ENCODE peak calls at places on chromosomes 4 and X, in nine cellular contexts. Y, X, J, M, C, B, F, L and T are unnamed samples.

GRCh38 chrX:72045141-72045540 is 86.6 kb downstream of the RTL5 start:
- DNase-seq in Y (no peak), X (no peak), J (no peak), M (no peak), C (no peak), B (no peak), F (no peak), L (no peak), T (no peak)

GRCh38 chrX:131288738-131289511 is at the start of gene IGSF1:
- DNase-seq in Y (no peak), X (peak), J (no peak), M (no peak), C (no peak), B (peak), F (no peak), L (no peak), T (peak)

GRCh38 chrX:11509786-11510185 is 155.9 kb downstream of the ARHGAP6 start:
- DNase-seq in Y (no peak), X (no peak), J (no peak), M (no peak), C (no peak), B (no peak), F (no peak), L (no peak), T (no peak)

GRCh38 chr4:13349096-13349495 is 135.0 kb downstream of the RAB28 start:
- DNase-seq in Y (no peak), X (no peak), J (no peak), M (no peak), C (no peak), B (no peak), F (no peak), L (no peak), T (no peak)

GRCh38 chr4:15654556-15655222 is 468 bp downstream of the FBXL5 start:
- DNase-seq in Y (peak), X (peak), J (peak), M (peak), C (peak), B (peak), F (peak), L (peak), T (peak)

GRCh38 chrX:149039057-149039456 is 466.0 kb downstream of the IDS start:
- DNase-seq in Y (no peak), X (no peak), J (no peak), M (no peak), C (no peak), B (no peak), F (no peak), L (no peak), T (no peak)

GRCh38 chr4:88610771-88611170 is 18.5 kb downstream of the HERC3 start:
- DNase-seq in Y (no peak), X (peak), J (no peak), M (no peak), C (peak), B (peak), F (no peak), L (no peak), T (peak)

GRCh38 chr4:134650461-134650860 is 448.9 kb upstream of the PABPC4L start:
- DNase-seq in Y (no peak), X (no peak), J (no peak), M (no peak), C (no peak), B (no peak), F (no peak), L (no peak), T (no peak)

GRCh38 chr4:48112017-48112667 is 21.9 kb downstream of the TXK start:
- DNase-seq in Y (no peak), X (no peak), J (no peak), M (no peak), C (no peak), B (no peak), F (no peak), L (no peak), T (no peak)

GRCh38 chr4:174578366-174578765 is 56.1 kb upstream of the HPGD start:
- DNase-seq in Y (no peak), X (no peak), J (no peak), M (no peak), C (no peak), B (no peak), F (no peak), L (no peak), T (no peak)

GRCh38 chrX:129755779-129756650 is 17.2 kb downstream of the XPNPEP2 start:
- DNase-seq in Y (no peak), X (no peak), J (no peak), M (no peak), C (no peak), B (no peak), F (no peak), L (no peak), T (no peak)

GRCh38 chrX:74353984-74354383 is 50.0 kb downstream of the ZCCHC13 start:
- DNase-seq in Y (no peak), X (no peak), J (no peak), M (no peak), C (no peak), B (no peak), F (no peak), L (no peak), T (no peak)

GRCh38 chrX:115499112-115499805 is 61.7 kb upstream of the PLS3 start:
- DNase-seq in Y (no peak), X (no peak), J (no peak), M (no peak), C (no peak), B (no peak), F (no peak), L (no peak), T (no peak)

GRCh38 chr4:86594559-86595425 is 677 bp downstream of the PTPN13 start:
- DNase-seq in Y (peak), X (peak), J (peak), M (peak), C (peak), B (peak), F (peak), L (no peak), T (peak)

GRCh38 chrX:54641530-54641929 is 111.5 kb downstream of the GNL3L start:
- DNase-seq in Y (no peak), X (no peak), J (no peak), M (no peak), C (no peak), B (no peak), F (no peak), L (no peak), T (no peak)

GRCh38 chrX:49072712-49073095 is 1.1 kb downstream of the PRAF2 start:
- DNase-seq in Y (no peak), X (no peak), J (no peak), M (no peak), C (no peak), B (no peak), F (no peak), L (no peak), T (no peak)

GRCh38 chr4:115126487-115126886 is 13.1 kb upstream of the NDST4 start:
- DNase-seq in Y (no peak), X (no peak), J (no peak), M (no peak), C (no peak), B (no peak), F (no peak), L (no peak), T (no peak)

GRCh38 chrX:107599371-107599970 is 28.8 kb upstream of the PRPS1 start:
- DNase-seq in Y (no peak), X (no peak), J (no peak), M (no peak), C (no peak), B (no peak), F (no peak), L (no peak), T (no peak)

GRCh38 chrX:134971926-134972325 is 18.9 kb upstream of the SMIM10 start:
- DNase-seq in Y (no peak), X (no peak), J (no peak), M (no peak), C (no peak), B (no peak), F (no peak), L (no peak), T (no peak)

GRCh38 chrX:134625315-134625718 is 33.0 kb downstream of the PLAC1 start:
- DNase-seq in Y (no peak), X (no peak), J (peak), M (no peak), C (no peak), B (no peak), F (no peak), L (no peak), T (no peak)

GRCh38 chrX:33416273-33416805 is 205.0 kb upstream of the DMD start:
- DNase-seq in Y (no peak), X (no peak), J (no peak), M (no peak), C (no peak), B (no peak), F (no peak), L (no peak), T (no peak)

GRCh38 chr4:124199755-124200154 is 512.8 kb downstream of the ANKRD50 start:
- DNase-seq in Y (no peak), X (no peak), J (no peak), M (no peak), C (no peak), B (no peak), F (no peak), L (no peak), T (no peak)
- TF ChIP-seq POLR2A in Y (no peak), X (no peak), J (no peak), M (no peak), C (no peak), B (no peak), F (no peak), L (no peak), T (no peak)

GRCh38 chr4:23762551-23762950 is 127.3 kb downstream of the PPARGC1A start:
- DNase-seq in Y (no peak), X (no peak), J (no peak), M (no peak), C (no peak), B (no peak), F (no peak), L (no peak), T (no peak)
- TF ChIP-seq CTCF in Y (no peak), X (no peak), J (no peak), M (no peak), C (no peak), B (no peak), F (no peak), L (no peak), T (no peak)

DNA sequence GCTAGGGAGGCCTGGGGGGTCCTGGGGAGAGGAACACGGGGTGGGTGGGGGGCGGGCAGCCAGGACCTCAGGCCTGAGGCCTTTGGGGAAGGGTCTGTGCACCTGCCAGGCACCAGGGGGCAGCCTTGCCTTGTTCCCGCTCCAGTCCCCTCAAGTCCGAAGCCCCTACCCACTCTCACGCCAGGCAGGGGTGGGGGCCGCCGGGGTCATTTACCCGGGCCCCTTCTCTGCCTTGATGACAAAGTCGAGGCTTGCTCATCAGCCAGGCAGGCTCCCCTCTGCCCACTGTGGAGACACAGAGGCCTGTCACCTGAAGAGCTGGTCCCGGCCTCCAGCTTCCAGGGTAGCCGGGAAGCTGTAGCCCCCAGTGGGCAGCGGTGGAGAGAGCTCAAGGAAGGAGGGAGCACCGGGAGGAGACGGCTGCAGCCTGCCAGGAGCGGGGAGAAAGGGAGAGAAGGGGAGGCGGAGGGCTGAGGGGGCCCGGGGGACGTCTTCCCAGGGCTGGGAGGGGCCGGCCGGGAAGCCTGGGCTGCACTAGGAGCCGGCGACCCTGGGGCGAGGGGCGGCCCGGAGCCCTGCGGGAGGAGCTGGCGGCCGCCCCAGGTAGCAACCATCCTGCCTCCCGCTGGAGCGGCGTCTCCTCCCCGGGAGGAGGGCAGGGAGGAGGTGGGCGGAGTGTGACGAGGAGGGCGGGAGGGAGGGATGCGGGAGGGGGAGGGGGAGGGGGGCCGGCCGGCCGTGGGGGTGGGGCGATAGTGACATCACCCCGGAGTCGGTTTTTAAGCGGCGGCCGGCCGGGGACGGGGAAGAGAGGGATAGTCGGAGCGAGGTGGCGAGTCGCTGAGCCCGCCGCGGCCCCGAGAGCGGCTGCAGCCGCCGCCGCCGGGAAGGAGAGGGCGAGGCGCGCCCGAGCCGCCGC is at the start of gene SLC6A8:
- DNase-seq in Y (peak), X (peak), J (peak), M (peak), C (peak), B (peak), F (peak), L (peak), T (peak)
- TF ChIP-seq POLR2A in Y (peak), X (no peak), J (no peak), M (no peak), C (no peak), B (peak), F (no peak), L (peak), T (no peak)

DNA sequence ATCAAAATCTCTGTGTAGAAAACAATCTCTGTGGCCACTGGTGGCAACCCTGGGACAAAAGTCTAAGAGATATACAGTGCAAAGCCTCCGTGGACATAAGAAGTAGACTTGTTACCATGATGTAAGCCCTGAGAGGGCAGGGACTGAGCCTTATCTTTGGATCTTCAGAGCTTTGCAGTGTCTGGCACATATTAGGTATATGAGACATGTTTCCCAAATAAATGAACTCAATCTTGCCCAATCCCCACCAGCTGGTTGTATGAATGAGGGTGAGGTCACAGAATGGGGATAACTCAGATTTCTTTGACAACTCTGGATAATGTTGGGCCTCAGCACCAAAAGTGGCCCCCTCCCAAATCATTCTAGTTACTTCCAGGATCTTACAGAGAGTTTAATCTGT is 511.4 kb upstream of the DIPK2B start:
- DNase-seq in Y (no peak), X (no peak), J (no peak), M (no peak), C (no peak), B (no peak), F (no peak), L (no peak), T (no peak)
- TF ChIP-seq CTCF in Y (no peak), X (no peak), J (no peak), M (no peak), C (no peak), B (no peak), F (no peak), L (no peak), T (no peak)

GRCh38 chrX:41029332-41029731 is 55.9 kb upstream of the USP9X start:
- DNase-seq in Y (no peak), X (no peak), J (no peak), M (no peak), C (no peak), B (no peak), F (no peak), L (no peak), T (no peak)
- TF ChIP-seq POLR2A in Y (no peak), X (no peak), J (no peak), M (no peak), C (no peak), B (no peak), F (no peak), L (no peak), T (no peak)

DNA sequence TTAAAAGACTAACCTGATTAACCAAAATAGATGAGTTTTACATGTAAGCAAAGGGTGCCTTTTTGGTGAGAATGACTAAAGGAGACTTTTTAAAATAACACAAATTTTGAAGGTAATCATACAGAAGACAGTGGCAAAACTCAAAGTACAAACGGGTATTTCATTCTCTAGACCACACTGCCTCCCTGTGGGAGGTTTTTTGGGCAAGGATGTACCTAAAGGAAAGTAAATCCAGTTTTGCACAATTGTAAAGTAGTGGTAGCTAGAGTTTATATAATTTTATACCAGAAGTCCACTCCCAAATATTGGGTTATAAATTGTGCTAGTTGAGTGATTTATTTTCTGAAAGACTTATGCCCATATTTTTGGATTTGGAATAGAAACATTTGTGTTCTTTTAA is 201.0 kb downstream of the PAPSS1 start:
- DNase-seq in Y (no peak), X (peak), J (peak), M (no peak), C (no peak), B (no peak), F (peak), L (no peak), T (no peak)
- TF ChIP-seq CTCF in Y (peak), X (no peak), J (no peak), M (peak), C (no peak), B (peak), F (peak), L (no peak), T (peak)